ENCODE peak calls at places on chromosomes 11 and 22, in ten cellular contexts. Y is fibroblast of pulmonary artery; R is A172; L is heart right ventricle; Z is WERI-Rb-1; G is left cardiac atrium; A is hypothalamus; O is stimulated activated CD8-positive, alpha-beta memory T cell treated with anti-CD3 and anti-CD28 coated beads, Interleukin-12 subunit alpha, Interleukin-12 subunit beta, amount 100 ng/mL, for 1 hour; F is right cardiac atrium; D is stimulated activated naive CD8-positive, alpha-beta T cell treated with anti-CD3 and anti-CD28 coated beads, Interleukin-15, amount 100 ng/mL, for 72 hours. Q is an unnamed sample.

GRCh38 chr11:65115361-65116082 is 2.0 kb downstream of the ZNHIT2 start:
- DNase-seq in Y (no peak), R (no peak), L (no peak), Z (no peak), G (no peak), A (no peak), O (no peak), F (peak; percentile 53), D (no peak), Q (no peak)

GRCh38 chr11:67177399-67178281 is 58.6 kb downstream of the KDM2A start:
- DNase-seq in Y (no peak), R (no peak), L (no peak), Z (no peak), G (no peak), A (no peak), O (no peak), F (no peak), D (no peak), Q (no peak)

GRCh38 chr11:69943066-69943465 is 123.8 kb upstream of the FGF3 start:
- DNase-seq in Y (no peak), R (peak; percentile 48), L (no peak), Z (no peak), G (no peak), A (no peak), O (no peak), F (no peak), D (no peak), Q (no peak)

GRCh38 chr22:39522567-39523300 is 2.4 kb downstream of the ATF4 start:
- DNase-seq in Y (peak; percentile 71), R (no peak), L (no peak), Z (peak; percentile 55), G (no peak), A (no peak), O (no peak), F (no peak), D (peak; percentile 56), Q (no peak)

GRCh38 chr22:47174671-47175111 is 412.2 kb downstream of the TBC1D22A start:
- DNase-seq in Y (no peak), R (no peak), L (no peak), Z (peak; percentile 2), G (no peak), A (no peak), O (no peak), F (peak; percentile 53), D (no peak), Q (peak; percentile 16)

GRCh38 chr11:86287468-86287796 is 14.6 kb upstream of the HIKESHI start:
- DNase-seq in Y (no peak), R (no peak), L (no peak), Z (no peak), G (no peak), A (no peak), O (no peak), F (no peak), D (no peak), Q (no peak)

GRCh38 chr22:46376908-46377565 is 41.5 kb downstream of the TRMU start:
- DNase-seq in Y (no peak), R (no peak), L (no peak), Z (no peak), G (no peak), A (no peak), O (no peak), F (no peak), D (no peak), Q (no peak)

GRCh38 chr11:8810331-8811301 is 100.4 kb upstream of the AKIP1 start:
- DNase-seq in Y (peak; percentile 74), R (peak; percentile 77), L (peak; percentile 81), Z (peak; percentile 89), G (peak; percentile 86), A (peak; percentile 58), O (no peak), F (peak; percentile 93), D (no peak), Q (peak; percentile 52)

GRCh38 chr11:67646535-67647336 is 3.8 kb downstream of the ACY3 start:
- DNase-seq in Y (no peak), R (no peak), L (no peak), Z (no peak), G (peak; percentile 22), A (no peak), O (no peak), F (peak; percentile 50), D (peak; percentile 44), Q (peak; percentile 79)